ENCODE peak calls at places on chromosomes 5 and 9, in ten cellular contexts. U is left ventricle myocardium inferior, S is right lobe of liver, A is hypothalamus, B is RPMI8226, J is NCI-H1105, X is HCEC 1CT, T is AG08396, L is GM13977, M is SK-MEL-5. Z is an unnamed sample.

GRCh38 chr5:161946911-161947310 is 99.0 kb downstream of the GABRA1 start:
- DNase-seq in U (no peak), S (no peak), A (no peak), B (no peak), J (no peak), X (no peak), T (no peak), L (no peak), M (no peak), Z (no peak)

GRCh38 chr9:80410106-80410505 is 838.3 kb downstream of the TLE4 start:
- DNase-seq in U (no peak), S (no peak), A (no peak), B (no peak), J (no peak), X (no peak), T (no peak), L (no peak), M (no peak), Z (no peak)

GRCh38 chr9:33517373-33517772 is 6.7 kb upstream of the ANKRD18B start:
- DNase-seq in U (no peak), S (no peak), A (no peak), B (peak; percentile 38), J (no peak), X (peak; percentile 52), T (peak; percentile 55), L (peak; percentile 25), M (peak; percentile 65), Z (peak; percentile 63)

GRCh38 chr5:100520348-100520747 is 14.8 kb upstream of the FAM174A start:
- DNase-seq in U (no peak), S (no peak), A (no peak), B (no peak), J (no peak), X (no peak), T (no peak), L (no peak), M (peak; percentile 28), Z (peak; percentile 9)

GRCh38 chr9:36880075-36880474 is 154.0 kb downstream of the PAX5 start:
- DNase-seq in U (no peak), S (peak; percentile 43), A (no peak), B (no peak), J (no peak), X (no peak), T (no peak), L (no peak), M (no peak), Z (no peak)

GRCh38 chr5:9555961-9556360 is 10.1 kb upstream of the SEMA5A start:
- DNase-seq in U (no peak), S (no peak), A (no peak), B (no peak), J (no peak), X (no peak), T (no peak), L (no peak), M (no peak), Z (no peak)

GRCh38 chr5:78056901-78057514 is 237.5 kb downstream of the AP3B1 start:
- DNase-seq in U (no peak), S (no peak), A (no peak), B (no peak), J (no peak), X (no peak), T (no peak), L (no peak), M (peak; percentile 12), Z (peak; percentile 12)

GRCh38 chr9:114339130-114339908 is 9.7 kb downstream of the ORM2 start:
- DNase-seq in U (peak; percentile 32), S (no peak), A (no peak), B (peak; percentile 57), J (no peak), X (peak; percentile 62), T (peak; percentile 91), L (peak; percentile 90), M (peak; percentile 66), Z (peak; percentile 61)

GRCh38 chr5:135491552-135492318 is 39.6 kb upstream of the TIFAB start:
- DNase-seq in U (no peak), S (no peak), A (no peak), B (no peak), J (peak; percentile 79), X (no peak), T (no peak), L (no peak), M (no peak), Z (peak; percentile 43)

GRCh38 chr5:150661086-150661485 is at the start of gene MYOZ3:
- DNase-seq in U (no peak), S (no peak), A (no peak), B (no peak), J (no peak), X (no peak), T (no peak), L (no peak), M (no peak), Z (no peak)

GRCh38 chr5:122291000-122291592 is 20.9 kb upstream of the SNCAIP start:
- DNase-seq in U (no peak), S (no peak), A (no peak), B (no peak), J (no peak), X (no peak), T (no peak), L (no peak), M (no peak), Z (no peak)

GRCh38 chr9:18386091-18386490 is 87.9 kb upstream of the ADAMTSL1 start:
- DNase-seq in U (no peak), S (no peak), A (no peak), B (no peak), J (no peak), X (no peak), T (no peak), L (no peak), M (no peak), Z (no peak)

GRCh38 chr5:4698596-4698995 is 441.5 kb upstream of the ADAMTS16 start:
- DNase-seq in U (no peak), S (no peak), A (no peak), B (no peak), J (no peak), X (no peak), T (no peak), L (no peak), M (no peak), Z (no peak)

GRCh38 chr5:68306361-68307014 is 90.9 kb downstream of the PIK3R1 start:
- DNase-seq in U (no peak), S (no peak), A (no peak), B (no peak), J (no peak), X (no peak), T (no peak), L (no peak), M (no peak), Z (peak; percentile 68)

GRCh38 chr5:158943057-158943456 is 156.7 kb downstream of the EBF1 start:
- DNase-seq in U (peak; percentile 44), S (no peak), A (no peak), B (no peak), J (no peak), X (peak; percentile 56), T (peak; percentile 25), L (no peak), M (peak; percentile 61), Z (no peak)

GRCh38 chr5:134242146-134242545 is 16.3 kb upstream of the PPP2CA start:
- DNase-seq in U (peak; percentile 30), S (no peak), A (no peak), B (peak; percentile 23), J (no peak), X (peak; percentile 89), T (peak; percentile 82), L (no peak), M (peak; percentile 28), Z (no peak)

GRCh38 chr9:136352682-136353081 is 10.9 kb downstream of the DNLZ start:
- DNase-seq in U (no peak), S (no peak), A (no peak), B (peak; percentile 88), J (no peak), X (no peak), T (no peak), L (no peak), M (no peak), Z (no peak)

GRCh38 chr5:36722913-36723312 is 116.5 kb downstream of the SLC1A3 start:
- DNase-seq in U (no peak), S (no peak), A (no peak), B (peak; percentile 14), J (no peak), X (no peak), T (no peak), L (no peak), M (no peak), Z (no peak)

GRCh38 chr5:8981496-8981895 is 564.4 kb downstream of the SEMA5A start:
- DNase-seq in U (no peak), S (no peak), A (no peak), B (no peak), J (no peak), X (no peak), T (no peak), L (no peak), M (peak; percentile 82), Z (no peak)

GRCh38 chr9:16516887-16517286 is 353.6 kb downstream of the BNC2 start:
- DNase-seq in U (no peak), S (no peak), A (no peak), B (no peak), J (no peak), X (no peak), T (no peak), L (no peak), M (no peak), Z (no peak)

GRCh38 chr5:119063579-119064379 is 7.1 kb upstream of the DMXL1 start:
- DNase-seq in U (no peak), S (no peak), A (no peak), B (no peak), J (no peak), X (peak; percentile 29), T (no peak), L (no peak), M (peak; percentile 72), Z (peak; percentile 6)

GRCh38 chr5:18497089-18497488 is 862.8 kb downstream of the TAF11L14 start:
- DNase-seq in U (no peak), S (no peak), A (no peak), B (no peak), J (no peak), X (no peak), T (no peak), L (no peak), M (no peak), Z (no peak)

GRCh38 chr9:21802418-21803000 is at the start of gene MTAP:
- DNase-seq in U (peak; percentile 92), S (peak; percentile 96), A (peak; percentile 74), B (peak; percentile 92), J (peak; percentile 78), X (peak; percentile 94), T (peak; percentile 92), L (peak; percentile 86), M (no peak), Z (peak; percentile 95)

GRCh38 chr9:83706703-83707517 is 848 bp downstream of the UBQLN1 start:
- DNase-seq in U (peak; percentile 30), S (peak; percentile 65), A (no peak), B (peak; percentile 24), J (peak; percentile 24), X (peak; percentile 11), T (peak; percentile 25), L (peak; percentile 51), M (peak; percentile 38), Z (peak; percentile 29)

GRCh38 chr5:57724836-57725235 is 242.2 kb upstream of the ACTBL2 start:
- DNase-seq in U (no peak), S (no peak), A (no peak), B (no peak), J (no peak), X (peak; percentile 51), T (peak; percentile 13), L (no peak), M (no peak), Z (no peak)

GRCh38 chr5:855771-856530 is 5.2 kb upstream of the ZDHHC11 start:
- DNase-seq in U (peak; percentile 8), S (peak; percentile 42), A (no peak), B (no peak), J (no peak), X (no peak), T (no peak), L (no peak), M (no peak), Z (no peak)

GRCh38 chr9:94882953-94883641 is 156.6 kb downstream of the AOPEP start:
- DNase-seq in U (no peak), S (no peak), A (no peak), B (no peak), J (peak; percentile 52), X (no peak), T (no peak), L (no peak), M (no peak), Z (no peak)

GRCh38 chr5:58044166-58044565 is 415.7 kb downstream of the PLK2 start:
- DNase-seq in U (no peak), S (no peak), A (no peak), B (no peak), J (no peak), X (no peak), T (no peak), L (no peak), M (peak; percentile 0), Z (peak; percentile 2)

Z was measured in HT-29.